ENCODE peak calls at places on chromosome 2, in nine cellular contexts. One of them, this sample, is unnamed.

GRCh38 chr2:12507295-12507694 is 209.4 kb upstream of the TRIB2 start:
- DNase-seq in WERI-Rb-1: no peak
- DNase-seq in iPS-NIHi11: no peak
- DNase-seq in pancreas: no peak
- DNase-seq in ACHN: peak; percentile 36
- DNase-seq in Calu3: no peak
- DNase-seq in activated T-helper 1 cell treated with Interleukin-2 at 50 U/mL for 16 hours: peak; percentile 41
- DNase-seq in breast epithelium: peak; percentile 75
- DNase-seq in mucosa of gallbladder: no peak
- DNase-seq in this sample: no peak

GRCh38 chr2:39584283-39584972 is 81.3 kb upstream of the TMEM178A start:
- DNase-seq in WERI-Rb-1: no peak
- DNase-seq in Calu3: no peak
- DNase-seq in pancreas: no peak
- DNase-seq in breast epithelium: no peak
- DNase-seq in ACHN: no peak
- DNase-seq in iPS-NIHi11: no peak
- DNase-seq in mucosa of gallbladder: no peak
- DNase-seq in activated T-helper 1 cell treated with Interleukin-2 at 50 U/mL for 16 hours: no peak
- DNase-seq in this sample: peak; percentile 10

GRCh38 chr2:218896501-218897393 is 16.1 kb downstream of the WNT10A start:
- DNase-seq in activated T-helper 1 cell treated with Interleukin-2 at 50 U/mL for 16 hours: peak; percentile 74
- DNase-seq in iPS-NIHi11: peak; percentile 74
- DNase-seq in mucosa of gallbladder: no peak
- DNase-seq in ACHN: peak; percentile 69
- DNase-seq in pancreas: no peak
- DNase-seq in Calu3: peak; percentile 79
- DNase-seq in WERI-Rb-1: no peak
- DNase-seq in breast epithelium: no peak
- DNase-seq in this sample: peak; percentile 32

GRCh38 chr2:20185176-20186022 is 39.5 kb downstream of the SDC1 start:
- DNase-seq in iPS-NIHi11: no peak
- DNase-seq in mucosa of gallbladder: peak; percentile 35
- DNase-seq in breast epithelium: no peak
- DNase-seq in ACHN: peak; percentile 91
- DNase-seq in WERI-Rb-1: peak; percentile 48
- DNase-seq in Calu3: peak; percentile 15
- DNase-seq in activated T-helper 1 cell treated with Interleukin-2 at 50 U/mL for 16 hours: no peak
- DNase-seq in pancreas: peak; percentile 17
- DNase-seq in this sample: peak; percentile 36

GRCh38 chr2:46780801-46781445 is 134.7 kb downstream of the MCFD2 start:
- DNase-seq in Calu3: no peak
- DNase-seq in activated T-helper 1 cell treated with Interleukin-2 at 50 U/mL for 16 hours: no peak
- DNase-seq in ACHN: no peak
- DNase-seq in breast epithelium: no peak
- DNase-seq in pancreas: no peak
- DNase-seq in WERI-Rb-1: peak; percentile 73
- DNase-seq in iPS-NIHi11: peak; percentile 81
- DNase-seq in mucosa of gallbladder: no peak
- DNase-seq in this sample: no peak

GRCh38 chr2:23475036-23475435 is 90.1 kb downstream of the KLHL29 start:
- DNase-seq in pancreas: no peak
- DNase-seq in activated T-helper 1 cell treated with Interleukin-2 at 50 U/mL for 16 hours: no peak
- DNase-seq in breast epithelium: no peak
- DNase-seq in iPS-NIHi11: peak; percentile 45
- DNase-seq in ACHN: no peak
- DNase-seq in mucosa of gallbladder: no peak
- DNase-seq in Calu3: no peak
- DNase-seq in WERI-Rb-1: no peak
- DNase-seq in this sample: no peak

GRCh38 chr2:226048625-226049024 is 649.1 kb downstream of the NYAP2 start:
- DNase-seq in Calu3: peak; percentile 17
- DNase-seq in pancreas: no peak
- DNase-seq in mucosa of gallbladder: no peak
- DNase-seq in activated T-helper 1 cell treated with Interleukin-2 at 50 U/mL for 16 hours: no peak
- DNase-seq in ACHN: no peak
- DNase-seq in WERI-Rb-1: no peak
- DNase-seq in breast epithelium: no peak
- DNase-seq in iPS-NIHi11: peak; percentile 23
- DNase-seq in this sample: no peak

GRCh38 chr2:101706121-101706818 is 8.8 kb downstream of the MAP4K4 start:
- DNase-seq in Calu3: no peak
- DNase-seq in pancreas: no peak
- DNase-seq in mucosa of gallbladder: no peak
- DNase-seq in ACHN: no peak
- DNase-seq in breast epithelium: no peak
- DNase-seq in iPS-NIHi11: no peak
- DNase-seq in activated T-helper 1 cell treated with Interleukin-2 at 50 U/mL for 16 hours: no peak
- DNase-seq in WERI-Rb-1: no peak
- DNase-seq in this sample: no peak

GRCh38 chr2:214774108-214774507 is 35.4 kb downstream of the BARD1 start:
- DNase-seq in activated T-helper 1 cell treated with Interleukin-2 at 50 U/mL for 16 hours: no peak
- DNase-seq in mucosa of gallbladder: no peak
- DNase-seq in iPS-NIHi11: no peak
- DNase-seq in Calu3: no peak
- DNase-seq in ACHN: no peak
- DNase-seq in WERI-Rb-1: no peak
- DNase-seq in breast epithelium: no peak
- DNase-seq in pancreas: no peak
- DNase-seq in this sample: peak; percentile 6

GRCh38 chr2:43220982-43221659 is 5.3 kb downstream of the ZFP36L2 start:
- DNase-seq in ACHN: peak; percentile 49
- DNase-seq in activated T-helper 1 cell treated with Interleukin-2 at 50 U/mL for 16 hours: no peak
- DNase-seq in mucosa of gallbladder: peak; percentile 48
- DNase-seq in WERI-Rb-1: no peak
- DNase-seq in iPS-NIHi11: no peak
- DNase-seq in pancreas: peak; percentile 61
- DNase-seq in breast epithelium: peak; percentile 48
- DNase-seq in Calu3: peak; percentile 19
- DNase-seq in this sample: no peak

GRCh38 chr2:3463156-3463835 is 56.0 kb downstream of the ADI1 start:
- DNase-seq in mucosa of gallbladder: no peak
- DNase-seq in WERI-Rb-1: no peak
- DNase-seq in activated T-helper 1 cell treated with Interleukin-2 at 50 U/mL for 16 hours: no peak
- DNase-seq in ACHN: no peak
- DNase-seq in breast epithelium: no peak
- DNase-seq in iPS-NIHi11: no peak
- DNase-seq in pancreas: no peak
- DNase-seq in Calu3: no peak
- DNase-seq in this sample: no peak